ENCODE peak calls at places on chromosomes 2 and 18, in six cellular contexts. W is PC-9, T is tibial artery, E is NB4, X is adrenal gland, M is WERI-Rb-1. K is an unnamed sample.

GRCh38 chr2:24845691-24846090 is 52.5 kb downstream of the CENPO start:
- DNase-seq in W (no peak), T (no peak), E (no peak), X (no peak), M (no peak), K (no peak)

GRCh38 chr2:64259301-64259700 is 115.1 kb upstream of the PELI1 start:
- DNase-seq in W (peak; percentile 21), T (peak; percentile 45), E (no peak), X (no peak), M (no peak), K (no peak)

GRCh38 chr2:14304326-14304725 is 328.2 kb upstream of the LRATD1 start:
- DNase-seq in W (no peak), T (no peak), E (no peak), X (no peak), M (no peak), K (no peak)

GRCh38 chr2:221549143-221549542 is 23.0 kb downstream of the EPHA4 start:
- DNase-seq in W (no peak), T (no peak), E (no peak), X (no peak), M (no peak), K (no peak)

GRCh38 chr18:2644535-2644934 is 11.0 kb upstream of the SMCHD1 start:
- DNase-seq in W (no peak), T (no peak), E (no peak), X (no peak), M (no peak), K (no peak)

GRCh38 chr2:159867557-159868330 is 69.7 kb upstream of the CD302 start:
- DNase-seq in W (no peak), T (no peak), E (no peak), X (no peak), M (peak; percentile 16), K (no peak)

GRCh38 chr2:26757873-26758789 is 6.0 kb upstream of the SLC35F6 start:
- DNase-seq in W (peak; percentile 85), T (peak; percentile 54), E (peak; percentile 87), X (peak; percentile 87), M (no peak), K (peak; percentile 97)

GRCh38 chr2:38021589-38021988 is 54.4 kb downstream of the CYP1B1 start:
- DNase-seq in W (no peak), T (no peak), E (no peak), X (no peak), M (no peak), K (no peak)

GRCh38 chr18:70289351-70290330 is 796 bp downstream of the SOCS6 start:
- DNase-seq in W (peak; percentile 42), T (no peak), E (peak; percentile 63), X (peak; percentile 40), M (no peak), K (no peak)

GRCh38 chr2:161367675-161368074 is 48.4 kb upstream of the TBR1 start:
- DNase-seq in W (no peak), T (no peak), E (no peak), X (no peak), M (no peak), K (no peak)

GRCh38 chr2:23691106-23691470 is 235.8 kb downstream of the ATAD2B start:
- DNase-seq in W (no peak), T (no peak), E (no peak), X (no peak), M (no peak), K (no peak)

GRCh38 chr2:215506604-215506990 is 70.7 kb upstream of the FN1 start:
- DNase-seq in W (no peak), T (no peak), E (no peak), X (no peak), M (no peak), K (no peak)

GRCh38 chr2:215505044-215505786 is 69.3 kb upstream of the FN1 start:
- DNase-seq in W (no peak), T (no peak), E (peak; percentile 52), X (no peak), M (no peak), K (no peak)

GRCh38 chr2:215500466-215500865 is 64.6 kb upstream of the FN1 start:
- DNase-seq in W (no peak), T (no peak), E (no peak), X (no peak), M (no peak), K (no peak)

GRCh38 chr2:215504547-215504946 is 68.7 kb upstream of the FN1 start:
- DNase-seq in W (no peak), T (no peak), E (no peak), X (no peak), M (no peak), K (no peak)

GRCh38 chr2:215503381-215503780 is 67.5 kb upstream of the FN1 start:
- DNase-seq in W (no peak), T (no peak), E (no peak), X (no peak), M (no peak), K (no peak)
- H3K4me3 ChIP-seq in W (no peak overlapping the region), T (no peak overlapping the region), E (no peak overlapping the region), X (no peak overlapping the region), M (no peak overlapping the region), K (no peak overlapping the region)

GRCh38 chr2:185891804-185892411 is 153.3 kb downstream of the FSIP2 start:
- DNase-seq in W (no peak), T (no peak), E (no peak), X (no peak), M (no peak), K (no peak)
- TF ChIP-seq CTCF in W (no peak), T (no peak), E (no peak), X (no peak), M (no peak), K (no peak)

GRCh38 chr2:107128381-107128780 is 242.4 kb upstream of the ST6GAL2 start:
- DNase-seq in W (no peak), T (no peak), E (no peak), X (no peak), M (no peak), K (no peak)

GRCh38 chr2:107132746-107133145 is 246.8 kb upstream of the ST6GAL2 start:
- DNase-seq in W (no peak), T (no peak), E (no peak), X (no peak), M (no peak), K (no peak)

GRCh38 chr2:107136749-107137148 is 250.8 kb upstream of the ST6GAL2 start:
- DNase-seq in W (no peak), T (no peak), E (no peak), X (no peak), M (no peak), K (no peak)

GRCh38 chr2:107133412-107133811 is 247.4 kb upstream of the ST6GAL2 start:
- DNase-seq in W (no peak), T (no peak), E (no peak), X (no peak), M (no peak), K (no peak)

DNA sequence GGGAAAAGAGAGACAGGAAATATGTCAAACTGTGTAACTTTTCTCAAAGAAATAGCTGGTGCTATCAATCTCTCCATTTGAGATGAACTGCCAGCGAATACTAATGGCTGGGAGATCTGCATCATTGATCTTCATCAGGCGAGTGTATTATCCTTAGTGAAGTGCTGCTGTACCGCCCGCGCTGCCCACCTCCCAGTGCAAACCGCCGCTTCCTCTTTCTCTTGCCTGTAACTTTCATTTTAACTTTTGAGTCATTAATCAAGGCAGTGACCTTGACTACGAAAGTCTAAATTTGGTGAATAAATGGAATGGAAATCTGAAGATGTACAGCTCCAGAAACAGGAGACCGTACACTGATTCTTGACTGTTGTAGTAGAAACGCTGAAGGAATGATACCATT is 246.2 kb upstream of the ST6GAL2 start:
- DNase-seq in W (no peak), T (no peak), E (peak; percentile 48), X (no peak), M (no peak), K (no peak)
- H3K4me3 ChIP-seq in W (no peak overlapping the region), T (no peak overlapping the region), E (no peak overlapping the region), X (peak overlapping the region; percentile 49), M (no peak overlapping the region), K (no peak overlapping the region)

GRCh38 chr2:124024491-124025348 is at the start of gene CNTNAP5:
- DNase-seq in W (no peak), T (no peak), E (peak; percentile 2), X (peak; percentile 56), M (peak; percentile 73), K (no peak)

DNA sequence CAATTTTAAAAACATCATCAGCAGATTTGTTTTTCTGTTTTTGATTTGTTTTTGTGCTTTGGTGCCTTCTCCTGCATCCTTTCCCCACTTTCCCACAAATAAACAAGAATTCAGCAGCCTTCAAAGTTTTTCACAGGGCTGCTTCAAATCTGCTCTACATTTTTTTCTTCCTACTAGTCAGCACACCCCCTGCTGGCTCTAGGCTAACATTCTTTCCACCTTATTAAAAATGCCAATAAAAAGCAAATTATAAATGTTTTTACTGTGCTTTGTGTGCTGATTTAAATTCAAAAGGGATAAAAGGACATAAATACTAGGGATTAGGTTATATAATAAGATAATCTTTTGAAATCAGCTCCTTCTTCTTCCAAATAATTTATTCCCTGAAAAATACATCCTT is 6.2 kb upstream of the CNTNAP5 start:
- DNase-seq in W (no peak), T (no peak), E (no peak), X (no peak), M (no peak), K (no peak)
- TF ChIP-seq CTCF in W (peak; percentile 38), T (no peak), E (no peak), X (no peak), M (no peak), K (peak; percentile 61)